ENCODE peak calls at places on chromosomes 13 and 19, in eight cellular contexts. W is testis; U is RWPE1; C is body of pancreas; S is tibial nerve; M is substantia nigra; R is GM23248; L is CD4-positive, CD25-positive, alpha-beta regulatory T cell. V is an unnamed sample.

GRCh38 chr13:45817833-45818232 is 33.7 kb downstream of the SIAH3 start:
- DNase-seq in W (no peak), U (no peak), C (no peak), S (no peak), M (no peak), R (no peak), L (no peak), V (no peak)

GRCh38 chr13:91647361-91647970 is 249.0 kb downstream of the GPC5 start:
- DNase-seq in W (peak; percentile 23), U (peak; percentile 21), C (no peak), S (no peak), M (no peak), R (peak; percentile 5), L (no peak), V (no peak)

GRCh38 chr13:45373116-45373606 is 32.2 kb upstream of the TPT1 start:
- DNase-seq in W (no peak), U (no peak), C (no peak), S (no peak), M (no peak), R (no peak), L (no peak), V (no peak)

GRCh38 chr13:25170554-25171107 is 1.5 kb downstream of the AMER2 start:
- DNase-seq in W (peak; percentile 23), U (no peak), C (no peak), S (no peak), M (peak; percentile 88), R (peak; percentile 9), L (no peak), V (no peak)

GRCh38 chr19:5480427-5480836 is 25.2 kb downstream of the ZNRF4 start:
- DNase-seq in W (no peak), U (peak; percentile 24), C (peak; percentile 20), S (no peak), M (no peak), R (peak; percentile 31), L (no peak), V (no peak)

GRCh38 chr13:106612688-106613087 is 44.8 kb upstream of the ARGLU1 start:
- DNase-seq in W (peak; percentile 93), U (no peak), C (peak; percentile 46), S (peak; percentile 82), M (no peak), R (peak; percentile 6), L (no peak), V (peak; percentile 82)

GRCh38 chr13:45434556-45435371 is 16.6 kb upstream of the SLC25A30 start:
- DNase-seq in W (no peak), U (no peak), C (no peak), S (no peak), M (no peak), R (no peak), L (no peak), V (no peak)

GRCh38 chr19:54383330-54383729 is 18.6 kb upstream of the LAIR1 start:
- DNase-seq in W (no peak), U (no peak), C (no peak), S (no peak), M (no peak), R (no peak), L (no peak), V (no peak)

GRCh38 chr13:100506154-100506553 is 82.4 kb downstream of the GGACT start:
- DNase-seq in W (no peak), U (no peak), C (no peak), S (no peak), M (no peak), R (no peak), L (no peak), V (no peak)

GRCh38 chr19:4877753-4878490 is 10.5 kb upstream of the PLIN3 start:
- DNase-seq in W (no peak), U (no peak), C (peak; percentile 31), S (peak; percentile 21), M (peak; percentile 95), R (no peak), L (no peak), V (peak; percentile 42)

GRCh38 chr19:47444388-47444821 is 25.1 kb upstream of the MEIS3 start:
- DNase-seq in W (no peak), U (no peak), C (no peak), S (no peak), M (no peak), R (no peak), L (peak; percentile 28), V (no peak)

GRCh38 chr13:44952671-44953070 is 36.6 kb downstream of the NUFIP1 start:
- DNase-seq in W (no peak), U (no peak), C (no peak), S (no peak), M (no peak), R (no peak), L (no peak), V (no peak)

GRCh38 chr13:26605845-26606244 is 48.4 kb downstream of the WASF3 start:
- DNase-seq in W (peak; percentile 34), U (no peak), C (no peak), S (no peak), M (no peak), R (no peak), L (no peak), V (no peak)

GRCh38 chr13:79456051-79456450 is 24.9 kb upstream of the NDFIP2 start:
- DNase-seq in W (no peak), U (no peak), C (no peak), S (no peak), M (no peak), R (no peak), L (no peak), V (no peak)

GRCh38 chr19:28472111-28472510 is 740.8 kb downstream of the UQCRFS1 start:
- DNase-seq in W (no peak), U (no peak), C (no peak), S (no peak), M (no peak), R (peak; percentile 57), L (no peak), V (no peak)

GRCh38 chr13:111846396-111847174 is 220.4 kb upstream of the SOX1 start:
- DNase-seq in W (no peak), U (no peak), C (no peak), S (no peak), M (no peak), R (no peak), L (no peak), V (no peak)

GRCh38 chr13:42553098-42554046 is 20.6 kb upstream of the TNFSF11 start:
- DNase-seq in W (no peak), U (peak; percentile 14), C (peak; percentile 60), S (no peak), M (no peak), R (peak; percentile 26), L (no peak), V (no peak)

GRCh38 chr19:33797821-33798633 is 1.4 kb downstream of the KCTD15 start:
- DNase-seq in W (peak; percentile 66), U (no peak), C (peak; percentile 69), S (no peak), M (no peak), R (peak; percentile 54), L (no peak), V (peak; percentile 30)

GRCh38 chr13:67971291-67971690 is 741.2 kb upstream of the PCDH9 start:
- DNase-seq in W (no peak), U (no peak), C (no peak), S (no peak), M (no peak), R (no peak), L (no peak), V (no peak)

GRCh38 chr19:49690656-49691242 is at the start of gene CPT1C:
- DNase-seq in W (peak; percentile 82), U (peak; percentile 69), C (peak; percentile 82), S (peak; percentile 47), M (peak; percentile 40), R (peak; percentile 91), L (peak; percentile 55), V (peak; percentile 86)

GRCh38 chr13:105341256-105341655 is 1194.2 kb downstream of the EFNB2 start:
- DNase-seq in W (no peak), U (no peak), C (no peak), S (no peak), M (no peak), R (no peak), L (no peak), V (no peak)

GRCh38 chr13:81012031-81012430 is 671.1 kb upstream of the SPRY2 start:
- DNase-seq in W (no peak), U (no peak), C (no peak), S (no peak), M (no peak), R (no peak), L (no peak), V (no peak)

GRCh38 chr19:56764296-56764695 is 76.2 kb downstream of the PEG3 start:
- DNase-seq in W (no peak), U (no peak), C (no peak), S (no peak), M (no peak), R (no peak), L (no peak), V (no peak)

GRCh38 chr19:56759531-56759930 is 81.0 kb downstream of the PEG3 start:
- DNase-seq in W (no peak), U (no peak), C (no peak), S (no peak), M (no peak), R (no peak), L (no peak), V (no peak)

GRCh38 chr19:56765107-56765506 is 75.4 kb downstream of the PEG3 start:
- DNase-seq in W (peak; percentile 88), U (no peak), C (peak; percentile 42), S (no peak), M (peak; percentile 63), R (peak; percentile 32), L (no peak), V (peak; percentile 65)

GRCh38 chr19:56760842-56761241 is 79.7 kb downstream of the PEG3 start:
- DNase-seq in W (no peak), U (no peak), C (no peak), S (no peak), M (no peak), R (no peak), L (no peak), V (no peak)
- H3K27ac ChIP-seq in W (no peak overlapping the region), U (no peak overlapping the region), C (no peak overlapping the region), S (no peak overlapping the region), M (no peak overlapping the region), R (no peak overlapping the region), L (no peak overlapping the region), V (no peak overlapping the region)

GRCh38 chr19:3276341-3276799 is 51.9 kb downstream of the CELF5 start:
- DNase-seq in W (peak; percentile 26), U (peak; percentile 77), C (peak; percentile 23), S (no peak), M (no peak), R (no peak), L (peak; percentile 48), V (no peak)
- H3K27ac ChIP-seq in W (no peak overlapping the region), U (peak overlapping the region; percentile 69), C (no peak overlapping the region), S (no peak overlapping the region), M (no peak overlapping the region), R (no peak overlapping the region), L (peak overlapping the region; percentile 33), V (no peak overlapping the region)

DNA sequence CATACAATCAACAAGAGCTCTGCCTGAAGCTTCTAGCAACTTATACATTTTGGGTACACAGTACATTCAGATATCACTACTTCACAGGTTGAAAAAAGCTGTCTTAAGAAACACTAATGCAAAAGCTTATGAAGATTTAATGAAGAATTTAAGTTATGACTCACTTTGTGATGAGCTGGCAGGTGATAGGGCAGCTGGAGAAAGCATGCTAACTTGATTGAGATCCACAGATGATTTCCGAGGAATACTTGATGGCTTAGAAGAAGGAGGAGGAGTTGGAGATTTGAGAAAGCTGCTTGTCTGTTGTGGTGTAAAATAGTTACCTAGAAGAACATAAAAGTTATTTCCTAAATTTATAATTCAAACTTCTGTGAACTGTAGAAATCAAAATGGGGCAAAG is 23.3 kb downstream of the EXOSC8 start:
- DNase-seq in W (no peak), U (peak; percentile 13), C (no peak), S (no peak), M (no peak), R (peak; percentile 75), L (no peak), V (no peak)
- H3K27ac ChIP-seq in W (no peak overlapping the region), U (no peak overlapping the region), C (no peak overlapping the region), S (no peak overlapping the region), M (no peak overlapping the region), R (peak overlapping the region; percentile 40), L (no peak overlapping the region), V (no peak overlapping the region)

GRCh38 chr19:46303345-46303701 is 6.5 kb downstream of the HIF3A start:
- DNase-seq in W (no peak), U (no peak), C (no peak), S (no peak), M (no peak), R (no peak), L (no peak), V (no peak)
- H3K27ac ChIP-seq in W (peak overlapping the region; percentile 56), U (peak overlapping the region; percentile 94), C (no peak overlapping the region), S (peak overlapping the region; percentile 91), M (peak overlapping the region; percentile 64), R (no peak overlapping the region), L (no peak overlapping the region), V (peak overlapping the region; percentile 96)

V was measured in tibial artery.